ENCODE peak calls at places on chromosome 20, in nine cellular contexts. H is heart left ventricle, P is body of pancreas, Q is endodermal cell, Z is mammary epithelial cell, W is hepatocyte, A is tibial artery, R is PC-9, L is left lung. X is an unnamed sample. For H3K36me3, the result is how much of the 10 kb centered on the place peaks cover.

GRCh38 chr20:2394411-2395055 is 13.8 kb downstream of the TGM6 start:
- DNase-seq in P (no peak), Q (no peak), A (no peak), R (no peak), H (no peak), W (no peak), L (no peak), Z (no peak), X (no peak)

GRCh38 chr20:23049201-23049932 is at the start of gene THBD:
- DNase-seq in Q (peak), Z (peak), H (peak), W (peak), R (peak), A (peak), P (peak), L (peak), X (no peak)

GRCh38 chr20:63441777-63442493 is 30.5 kb downstream of the KCNQ2 start:
- DNase-seq in W (peak), P (peak), R (peak), Z (peak), A (no peak), H (peak), Q (peak), L (no peak), X (no peak)

GRCh38 chr20:64116541-64117423 is 9.4 kb upstream of the NPBWR2 start:
- DNase-seq in A (no peak), L (peak), Q (peak), W (no peak), P (no peak), H (no peak), Z (no peak), R (peak), X (no peak)

GRCh38 chr20:44071526-44072111 is 115.4 kb downstream of the JPH2 start:
- DNase-seq in Q (peak), P (no peak), H (no peak), R (no peak), L (peak), W (no peak), A (peak), Z (no peak), X (no peak)

GRCh38 chr20:60962367-60963045 is 289.6 kb upstream of the CDH4 start:
- DNase-seq in W (no peak), H (no peak), Q (peak), R (no peak), A (no peak), L (no peak), P (no peak), Z (no peak), X (no peak)

GRCh38 chr20:62734336-62734735 is 25.7 kb downstream of the NTSR1 start:
- DNase-seq in Z (no peak), P (no peak), L (peak), W (no peak), R (no peak), A (no peak), H (no peak), Q (no peak), X (no peak)

GRCh38 chr20:62342910-62343309 is 24.2 kb downstream of the LAMA5 start:
- DNase-seq in A (no peak), L (peak), R (no peak), W (no peak), P (no peak), Q (no peak), H (no peak), Z (no peak), X (no peak)

GRCh38 chr20:14685179-14685578 is 347.8 kb upstream of the FLRT3 start:
- DNase-seq in R (no peak), H (no peak), Z (no peak), A (no peak), Q (no peak), P (no peak), L (no peak), W (no peak), X (no peak)

GRCh38 chr20:32482251-32483220 is 102.6 kb downstream of the NOL4L start:
- DNase-seq in P (peak), H (peak), L (peak), R (no peak), Z (peak), A (peak), Q (peak), W (peak), X (no peak)

GRCh38 chr20:31517373-31517772 is 3.1 kb downstream of the HM13 start:
- DNase-seq in A (peak), H (peak), W (peak), Q (peak), L (no peak), P (peak), R (peak), Z (peak), X (peak)

GRCh38 chr20:20734475-20734948 is 22.1 kb upstream of the RALGAPA2 start:
- DNase-seq in L (no peak), H (no peak), P (no peak), Q (no peak), W (no peak), A (no peak), R (no peak), Z (no peak), X (no peak)

GRCh38 chr20:33789109-33789857 is 21.9 kb upstream of the CHMP4B start:
- DNase-seq in R (peak), H (no peak), W (peak), L (no peak), P (peak), A (no peak), Q (no peak), Z (peak), X (peak)

GRCh38 chr20:33178726-33179125 is 10.8 kb downstream of the BPIFA2 start:
- DNase-seq in R (peak), H (no peak), W (peak), P (no peak), L (no peak), Q (peak), Z (no peak), A (no peak), X (no peak)

GRCh38 chr20:57698191-57698866 is 11.5 kb downstream of the PMEPA1 start:
- DNase-seq in H (no peak), A (no peak), L (no peak), W (peak), P (peak), Q (no peak), R (peak), Z (peak), X (peak)

GRCh38 chr20:4108495-4109306 is 93.3 kb upstream of the RNF24 start:
- DNase-seq in L (no peak), P (peak), H (peak), R (peak), W (peak), Q (peak), A (peak), Z (peak), X (no peak)

GRCh38 chr20:6036213-6036612 is 17.6 kb downstream of the LRRN4 start:
- DNase-seq in R (no peak), Q (no peak), H (no peak), W (no peak), L (no peak), P (no peak), Z (no peak), A (no peak), X (no peak)
- H3K36me3 ChIP-seq in R (under half), Q (half or more), H (half or more), W (under half), L (half or more), P (under half), Z (under half), A (half or more), X (under half)

DNA sequence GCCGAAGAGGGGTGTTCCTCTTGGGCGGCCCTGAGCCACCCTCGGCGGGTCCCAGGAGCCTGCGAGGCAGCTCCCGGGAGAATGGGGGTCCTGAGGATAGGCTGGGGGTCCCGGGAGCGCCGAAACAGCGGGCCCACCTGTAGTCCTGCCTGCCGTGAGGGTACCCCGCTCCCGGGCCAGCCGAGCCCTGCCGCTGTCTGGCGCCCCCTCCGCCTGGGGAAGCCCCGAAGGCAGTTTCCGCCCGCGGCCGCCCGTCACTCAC is 280 bp downstream of the SPATA2 start:
- DNase-seq in A (no peak), R (no peak), H (no peak), W (no peak), P (no peak), Q (no peak), L (no peak), Z (no peak), X (no peak)
- TF ChIP-seq CTCF in A (no peak), R (no peak), H (no peak), W (no peak), P (no peak), Q (no peak), L (no peak), Z (no peak), X (no peak)

GRCh38 chr20:53872561-53873248 is 197.7 kb downstream of the BCAS1 start:
- DNase-seq in Z (no peak), H (no peak), L (no peak), A (no peak), R (no peak), W (no peak), P (peak), Q (no peak), X (no peak)
- H3K4me3 ChIP-seq in Z (no peak), H (no peak), L (no peak), A (peak), R (no peak), W (no peak), P (no peak), Q (no peak), X (no peak)

GRCh38 chr20:45902199-45902701 is 9.7 kb downstream of the PLTP start:
- DNase-seq in P (no peak), A (no peak), R (no peak), Q (no peak), H (no peak), Z (no peak), L (peak), W (no peak), X (no peak)
- H3K36me3 ChIP-seq in P (under half), A (under half), R (under half), Q (half or more), H (half or more), Z (under half), L (half or more), W (under half), X (under half)

DNA sequence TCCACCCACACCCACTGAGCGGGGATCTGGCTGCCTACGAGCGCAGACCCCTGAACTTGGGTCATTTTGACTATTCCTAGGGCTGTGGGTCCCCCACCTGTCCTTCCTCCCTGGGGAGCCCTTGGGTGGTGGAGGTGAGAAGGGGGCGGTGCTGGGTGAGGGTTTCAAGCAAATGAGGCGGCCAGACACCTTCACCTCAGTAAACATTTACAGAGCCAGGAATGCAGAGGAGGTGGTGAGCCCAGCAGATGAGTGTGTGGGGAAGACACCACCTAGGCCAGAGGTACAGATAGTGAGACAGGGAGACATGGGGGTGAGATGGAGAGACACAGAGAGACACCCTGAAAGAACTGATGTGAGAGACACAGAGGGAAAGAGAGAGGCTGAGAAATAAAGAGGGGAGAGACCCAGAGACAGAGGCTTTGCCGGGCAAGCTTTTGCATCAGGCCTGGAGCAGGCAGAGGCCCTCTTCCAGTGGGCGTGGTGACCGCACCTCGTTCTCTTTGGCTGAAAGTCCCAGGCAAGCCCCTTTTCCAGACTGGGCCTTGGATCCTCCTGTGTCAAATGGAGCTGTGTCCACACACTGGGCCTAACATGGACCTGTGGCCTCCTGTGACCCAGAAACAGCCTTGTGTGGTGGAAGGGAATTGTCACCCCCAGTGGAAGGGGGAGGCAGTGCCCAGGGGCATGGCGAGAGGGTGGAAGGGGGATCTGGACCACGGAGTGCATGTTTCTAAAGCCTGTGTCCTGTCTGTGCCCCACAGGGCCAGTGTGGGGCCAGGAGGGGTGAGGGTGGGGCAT is 29.7 kb downstream of the CEBPB start:
- DNase-seq in L (no peak), Z (no peak), A (no peak), Q (peak), W (no peak), P (no peak), R (peak), H (no peak), X (no peak)
- TF ChIP-seq CTCF in L (no peak), Z (no peak), A (no peak), Q (no peak), W (no peak), P (no peak), R (no peak), H (no peak), X (no peak)

GRCh38 chr20:1313236-1313964 is 15.5 kb downstream of the SDCBP2 start:
- DNase-seq in W (peak), Z (peak), H (peak), L (peak), A (peak), R (no peak), P (peak), Q (peak), X (no peak)
- H3K4me3 ChIP-seq in W (no peak), Z (no peak), H (peak), L (no peak), A (peak), R (no peak), P (no peak), Q (no peak), X (peak)

GRCh38 chr20:38471245-38471644 is 1.4 kb upstream of the RALGAPB start:
- DNase-seq in H (no peak), R (no peak), Z (no peak), A (no peak), W (no peak), P (no peak), Q (no peak), L (no peak), X (no peak)
- H3K36me3 ChIP-seq in H (under half), R (under half), Z (under half), A (under half), W (under half), P (under half), Q (under half), L (under half), X (under half)

GRCh38 chr20:40262219-40262618 is 426.8 kb downstream of the MAFB start:
- DNase-seq in R (no peak), Z (no peak), P (no peak), H (no peak), A (no peak), Q (no peak), L (no peak), W (no peak), X (no peak)

GRCh38 chr20:40268321-40269075 is 420.5 kb downstream of the MAFB start:
- DNase-seq in R (no peak), Z (no peak), P (no peak), Q (peak), H (no peak), W (no peak), L (no peak), A (no peak), X (no peak)

GRCh38 chr20:40265872-40266533 is 423.0 kb downstream of the MAFB start:
- DNase-seq in L (no peak), A (no peak), R (no peak), H (no peak), Q (peak), P (peak), Z (peak), W (peak), X (no peak)
- TF ChIP-seq CTCF in L (peak), A (peak), R (peak), H (peak), Q (peak), P (peak), Z (peak), W (peak), X (peak)

GRCh38 chr20:41017448-41018042 is 11.1 kb upstream of the TOP1 start:
- DNase-seq in Z (peak), P (no peak), Q (no peak), W (no peak), A (no peak), L (no peak), H (no peak), R (peak), X (no peak)
- H3K4me3 ChIP-seq in Z (no peak), P (no peak), Q (no peak), W (no peak), A (no peak), L (no peak), H (no peak), R (no peak), X (no peak)

GRCh38 chr20:41110930-41111577 is 26.3 kb upstream of the PLCG1 start:
- DNase-seq in W (peak), Q (no peak), H (no peak), R (peak), L (no peak), A (no peak), P (no peak), Z (peak), X (no peak)
- H3K36me3 ChIP-seq in W (under half), Q (half or more), H (half or more), R (half or more), L (half or more), A (half or more), P (under half), Z (under half), X (under half)